ENCODE peak calls at places on chromosomes 2 and 18, in six cellular contexts. R is colonic mucosa, J is heart right ventricle, W is uterus, I is left ventricle myocardium inferior, B is brain microvascular endothelial cell. C is an unnamed sample.
A peak's percentile ranks its signal among the peaks of the same experiment; 100 is the strongest.

GRCh38 chr2:72293620-72294019 is 146.0 kb upstream of the CYP26B1 start:
- DNase-seq in R (no peak), J (no peak), W (no peak), I (no peak), B (no peak), C (no peak)

GRCh38 chr18:48412339-48412929 is 3.3 kb upstream of the ZBTB7C start:
- DNase-seq in R (peak; percentile 41), J (no peak), W (no peak), I (no peak), B (no peak), C (peak; percentile 55)

GRCh38 chr2:219344756-219345458 is 12.4 kb upstream of the RESP18 start:
- DNase-seq in R (peak; percentile 28), J (peak; percentile 21), W (no peak), I (peak; percentile 42), B (peak; percentile 41), C (peak; percentile 80)

GRCh38 chr2:130382313-130382917 is 26.6 kb downstream of the PTPN18 start:
- DNase-seq in R (no peak), J (no peak), W (no peak), I (no peak), B (no peak), C (no peak)

GRCh38 chr2:28496781-28497180 is 921 bp downstream of the PLB1 start:
- DNase-seq in R (no peak), J (no peak), W (no peak), I (no peak), B (no peak), C (no peak)

GRCh38 chr2:232925769-232926163 is 55.7 kb downstream of the SNORC start:
- DNase-seq in R (no peak), J (no peak), W (no peak), I (no peak), B (no peak), C (no peak)

GRCh38 chr18:7766817-7767216 is 199.7 kb downstream of the PTPRM start:
- DNase-seq in R (no peak), J (no peak), W (no peak), I (no peak), B (no peak), C (no peak)

GRCh38 chr2:228040995-228041394 is 140.5 kb downstream of the SPHKAP start:
- DNase-seq in R (no peak), J (no peak), W (no peak), I (no peak), B (no peak), C (no peak)

GRCh38 chr2:118431997-118432396 is 343.7 kb downstream of the INSIG2 start:
- DNase-seq in R (no peak), J (no peak), W (no peak), I (no peak), B (no peak), C (no peak)

GRCh38 chr2:216348909-216349308 is 23.4 kb downstream of the MARCHF4 start:
- DNase-seq in R (no peak), J (no peak), W (no peak), I (no peak), B (peak; percentile 49), C (no peak)

GRCh38 chr18:614193-614592 is 17.4 kb downstream of the CLUL1 start:
- DNase-seq in R (no peak), J (no peak), W (no peak), I (no peak), B (no peak), C (no peak)

GRCh38 chr18:31301201-31301655 is 16.7 kb upstream of the DSG1 start:
- DNase-seq in R (no peak), J (no peak), W (no peak), I (no peak), B (no peak), C (no peak)

GRCh38 chr2:235087812-235088607 is 136.2 kb downstream of the SH3BP4 start:
- DNase-seq in R (no peak), J (peak; percentile 69), W (peak; percentile 40), I (peak; percentile 61), B (no peak), C (peak; percentile 20)

GRCh38 chr2:16318474-16319195 is 347.0 kb downstream of the CYRIA start:
- DNase-seq in R (no peak), J (no peak), W (no peak), I (no peak), B (no peak), C (no peak)

GRCh38 chr18:9340472-9340871 is 5.9 kb downstream of the TWSG1 start:
- DNase-seq in R (no peak), J (no peak), W (no peak), I (no peak), B (no peak), C (no peak)

GRCh38 chr18:2955966-2956521 is 56.9 kb downstream of the LPIN2 start:
- DNase-seq in R (no peak), J (no peak), W (no peak), I (no peak), B (no peak), C (no peak)

GRCh38 chr18:49640741-49641140 is 78.9 kb downstream of the LIPG start:
- DNase-seq in R (no peak), J (no peak), W (no peak), I (no peak), B (no peak), C (no peak)

GRCh38 chr2:25790074-25790473 is 88.2 kb downstream of the ASXL2 start:
- DNase-seq in R (no peak), J (no peak), W (no peak), I (no peak), B (no peak), C (no peak)

GRCh38 chr2:201984800-201985525 is 48.7 kb upstream of the FZD7 start:
- DNase-seq in R (peak; percentile 24), J (no peak), W (no peak), I (no peak), B (no peak), C (no peak)

GRCh38 chr2:151071906-151072305 is 189.8 kb downstream of the RBM43 start:
- DNase-seq in R (no peak), J (no peak), W (no peak), I (no peak), B (no peak), C (no peak)

GRCh38 chr2:104790100-104790811 is 63.7 kb upstream of the POU3F3 start:
- DNase-seq in R (no peak), J (no peak), W (no peak), I (no peak), B (peak; percentile 36), C (no peak)

GRCh38 chr2:171147081-171147480 is 13.6 kb downstream of the TLK1 start:
- DNase-seq in R (no peak), J (no peak), W (no peak), I (no peak), B (no peak), C (no peak)

GRCh38 chr2:96872591-96873349 is 2.9 kb upstream of the SEMA4C start:
- DNase-seq in R (no peak), J (no peak), W (no peak), I (no peak), B (peak; percentile 40), C (no peak)
- H3K27ac ChIP-seq in R (no peak overlapping the region), J (peak overlapping the region; percentile 71), W (peak overlapping the region; percentile 65), I (peak overlapping the region; percentile 98), B (no peak overlapping the region), C (peak overlapping the region; percentile 18)

GRCh38 chr2:98472132-98472650 is 27.5 kb downstream of the INPP4A start:
- DNase-seq in R (no peak), J (no peak), W (no peak), I (no peak), B (no peak), C (no peak)
- H3K27ac ChIP-seq in R (no peak overlapping the region), J (no peak overlapping the region), W (no peak overlapping the region), I (no peak overlapping the region), B (no peak overlapping the region), C (no peak overlapping the region)

GRCh38 chr2:9748586-9748985 is 94.7 kb upstream of the TAF1B start:
- DNase-seq in R (no peak), J (no peak), W (no peak), I (no peak), B (no peak), C (no peak)
- H3K27ac ChIP-seq in R (no peak overlapping the region), J (no peak overlapping the region), W (no peak overlapping the region), I (no peak overlapping the region), B (no peak overlapping the region), C (no peak overlapping the region)

DNA sequence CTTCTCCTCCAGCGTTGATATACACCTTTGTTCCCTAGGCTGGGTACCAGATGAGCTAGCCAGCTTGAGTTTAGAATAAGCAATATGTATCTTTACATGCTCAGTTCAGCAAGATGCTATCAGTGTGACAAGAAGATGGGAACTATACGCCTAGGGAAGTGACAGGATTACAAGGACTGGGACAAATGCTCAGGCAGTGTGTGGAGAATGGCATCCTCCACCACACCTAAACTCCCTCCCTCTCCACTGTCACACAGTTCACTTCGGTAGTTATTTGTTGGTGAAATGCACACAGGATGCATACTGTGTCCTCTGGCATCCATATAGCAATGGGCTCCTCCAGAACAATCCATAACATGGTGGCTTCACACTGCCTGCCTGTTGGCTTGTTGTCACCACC is 7.7 kb downstream of the STAT1 start:
- DNase-seq in R (no peak), J (no peak), W (no peak), I (no peak), B (no peak), C (no peak)
- H3K27ac ChIP-seq in R (no peak overlapping the region), J (no peak overlapping the region), W (no peak overlapping the region), I (no peak overlapping the region), B (no peak overlapping the region), C (no peak overlapping the region)

DNA sequence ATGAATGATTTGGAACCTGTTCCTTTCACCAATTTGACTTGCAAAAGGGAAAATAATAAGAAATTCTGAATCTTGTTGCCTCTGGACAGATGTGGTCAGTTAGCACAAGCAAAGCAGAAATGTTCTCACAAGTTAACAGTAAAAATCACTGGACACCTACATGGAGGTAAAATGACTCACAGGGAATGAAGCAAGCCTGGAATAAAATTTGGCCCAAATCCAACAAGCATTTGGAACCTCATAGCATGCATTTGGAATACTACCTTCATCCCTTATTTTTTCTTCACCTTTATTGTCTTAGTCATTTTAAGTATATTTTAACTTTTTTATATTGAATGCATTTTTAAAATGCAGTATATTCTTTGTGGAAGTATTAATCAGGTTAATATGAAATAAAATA is 602.9 kb downstream of the ARHGAP15 start:
- DNase-seq in R (no peak), J (no peak), W (no peak), I (no peak), B (no peak), C (no peak)
- H3K27ac ChIP-seq in R (no peak overlapping the region), J (no peak overlapping the region), W (no peak overlapping the region), I (no peak overlapping the region), B (no peak overlapping the region), C (no peak overlapping the region)

DNA sequence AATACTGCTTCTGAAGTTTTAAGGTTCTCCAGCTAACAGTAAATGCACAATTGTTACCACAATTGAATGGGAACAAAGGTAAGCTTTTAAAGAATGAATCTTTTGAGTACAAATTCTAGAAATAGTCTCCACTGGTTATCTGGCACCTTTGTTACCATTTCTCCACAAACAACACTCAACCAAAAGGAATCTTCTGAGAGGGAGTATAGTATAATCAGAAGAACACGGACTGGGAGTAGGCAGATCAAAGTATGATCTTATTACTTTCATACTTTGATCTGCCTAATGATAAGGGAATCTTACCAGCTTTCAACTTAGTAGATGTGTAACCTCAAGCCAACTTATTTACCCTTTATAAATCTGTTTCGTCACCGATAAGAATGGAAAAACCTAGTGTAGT is 1.4 kb downstream of the CEP76 start:
- DNase-seq in R (no peak), J (no peak), W (no peak), I (no peak), B (no peak), C (no peak)
- H3K27ac ChIP-seq in R (no peak overlapping the region), J (no peak overlapping the region), W (no peak overlapping the region), I (no peak overlapping the region), B (no peak overlapping the region), C (no peak overlapping the region)